ENCODE peak calls at places on chromosomes 11 and 22, in nine cellular contexts. M is upper lobe of left lung, Y is A549, T is transverse colon, N is K562, U is tibial nerve, O is esophagus muscularis mucosa, B is ovary, V is sigmoid colon. K is an unnamed sample.

GRCh38 chr11:62548545-62549335 is 2.1 kb upstream of the AHNAK start:
- DNase-seq in M (no peak), Y (peak), T (peak), N (peak), U (peak), O (no peak), B (no peak), V (no peak), K (peak)

GRCh38 chr22:22942511-22943329 is 55.1 kb downstream of the IGLL5 start:
- DNase-seq in M (no peak), Y (peak), T (peak), N (peak), U (peak), O (peak), B (peak), V (peak), K (peak)

GRCh38 chr22:39674536-39674935 is 104.0 kb downstream of the CACNA1I start:
- DNase-seq in M (no peak), Y (no peak), T (no peak), N (no peak), U (no peak), O (no peak), B (no peak), V (no peak), K (no peak)

GRCh38 chr11:61853698-61854169 is 25.6 kb downstream of the FADS2 start:
- DNase-seq in M (peak), Y (no peak), T (no peak), N (no peak), U (no peak), O (no peak), B (no peak), V (no peak), K (no peak)

GRCh38 chr11:73227571-73228211 is 9.6 kb downstream of the P2RY2 start:
- DNase-seq in M (peak), Y (no peak), T (peak), N (no peak), U (no peak), O (no peak), B (no peak), V (peak), K (peak)

GRCh38 chr11:62138630-62139425 is 15.0 kb downstream of the INCENP start:
- DNase-seq in M (no peak), Y (no peak), T (no peak), N (no peak), U (no peak), O (no peak), B (peak), V (no peak), K (no peak)

GRCh38 chr11:74592441-74593362 is at the start of gene POLD3:
- DNase-seq in M (peak), Y (peak), T (peak), N (peak), U (peak), O (peak), B (peak), V (peak), K (peak)

GRCh38 chr22:45918455-45919370 is 58.2 kb downstream of the WNT7B start:
- DNase-seq in M (peak), Y (peak), T (no peak), N (no peak), U (no peak), O (no peak), B (no peak), V (no peak), K (peak)

GRCh38 chr11:95379460-95379859 is 148.5 kb upstream of the SESN3 start:
- DNase-seq in M (no peak), Y (no peak), T (no peak), N (no peak), U (no peak), O (no peak), B (no peak), V (no peak), K (no peak)

GRCh38 chr11:279966-280761 is 2.0 kb downstream of the NLRP6 start:
- DNase-seq in M (peak), Y (peak), T (peak), N (no peak), U (no peak), O (no peak), B (peak), V (peak), K (no peak)

GRCh38 chr22:49936018-49936972 is 17.9 kb downstream of the CRELD2 start:
- DNase-seq in M (peak), Y (peak), T (peak), N (peak), U (peak), O (peak), B (peak), V (peak), K (peak)

GRCh38 chr11:36750349-36750748 is 152.3 kb upstream of the RAG2 start:
- DNase-seq in M (no peak), Y (no peak), T (no peak), N (no peak), U (no peak), O (no peak), B (no peak), V (no peak), K (no peak)

GRCh38 chr11:3835752-3836151 is 5.0 kb downstream of the RHOG start:
- DNase-seq in M (no peak), Y (no peak), T (no peak), N (no peak), U (no peak), O (no peak), B (peak), V (no peak), K (no peak)

GRCh38 chr11:111735262-111736116 is 30.7 kb downstream of the PPP2R1B start:
- DNase-seq in M (peak), Y (peak), T (peak), N (no peak), U (peak), O (no peak), B (peak), V (peak), K (peak)

GRCh38 chr22:20495861-20496681 is 476 bp upstream of the KLHL22 start:
- DNase-seq in M (peak), Y (peak), T (peak), N (peak), U (peak), O (peak), B (peak), V (peak), K (peak)

GRCh38 chr11:10455637-10456487 is 798 bp downstream of the AMPD3 start:
- DNase-seq in M (peak), Y (peak), T (peak), N (peak), U (peak), O (peak), B (peak), V (peak), K (peak)

GRCh38 chr22:25403752-25404471 is 160.6 kb upstream of the GRK3 start:
- DNase-seq in M (no peak), Y (peak), T (no peak), N (peak), U (no peak), O (no peak), B (no peak), V (peak), K (no peak)

GRCh38 chr22:49617264-49617663 is 210.4 kb downstream of the BRD1 start:
- DNase-seq in M (no peak), Y (no peak), T (no peak), N (no peak), U (no peak), O (no peak), B (no peak), V (no peak), K (no peak)

GRCh38 chr11:122342089-122342749 is 226.2 kb upstream of the BLID start:
- DNase-seq in M (no peak), Y (peak), T (no peak), N (no peak), U (no peak), O (no peak), B (no peak), V (no peak), K (no peak)

GRCh38 chr22:19674129-19674928 is 40.0 kb upstream of the SEPTIN5 start:
- DNase-seq in M (no peak), Y (no peak), T (no peak), N (no peak), U (no peak), O (no peak), B (no peak), V (no peak), K (no peak)

GRCh38 chr11:9858822-9859221 is 194.9 kb downstream of the SWAP70 start:
- DNase-seq in M (no peak), Y (peak), T (no peak), N (peak), U (no peak), O (no peak), B (no peak), V (no peak), K (no peak)

GRCh38 chr11:22521226-22521625 is 104.4 kb downstream of the FANCF start:
- DNase-seq in M (no peak), Y (peak), T (no peak), N (peak), U (no peak), O (no peak), B (no peak), V (no peak), K (no peak)

GRCh38 chr11:113134605-113135004 is 173.4 kb downstream of the NCAM1 start:
- DNase-seq in M (no peak), Y (no peak), T (no peak), N (no peak), U (no peak), O (no peak), B (no peak), V (no peak), K (no peak)

GRCh38 chr11:132234878-132235277 is 864.5 kb downstream of the NTM start:
- DNase-seq in M (no peak), Y (no peak), T (no peak), N (no peak), U (no peak), O (no peak), B (no peak), V (no peak), K (no peak)

GRCh38 chr11:117417342-117417741 is 89.7 kb downstream of the CEP164 start:
- DNase-seq in M (no peak), Y (no peak), T (no peak), N (no peak), U (no peak), O (no peak), B (no peak), V (peak), K (no peak)

GRCh38 chr11:93198221-93198650 is 445 bp upstream of the SLC36A4 start:
- DNase-seq in M (no peak), Y (no peak), T (no peak), N (no peak), U (no peak), O (no peak), B (no peak), V (no peak), K (no peak)

GRCh38 chr11:34654491-34655334 is 33.8 kb downstream of the EHF start:
- DNase-seq in M (no peak), Y (peak), T (no peak), N (peak), U (peak), O (no peak), B (no peak), V (no peak), K (peak)

GRCh38 chr22:49487950-49488349 is 339.7 kb downstream of the BRD1 start:
- DNase-seq in M (peak), Y (no peak), T (no peak), N (no peak), U (no peak), O (no peak), B (no peak), V (no peak), K (no peak)

GRCh38 chr11:14451825-14452224 is 47.8 kb downstream of the COPB1 start:
- DNase-seq in M (no peak), Y (no peak), T (no peak), N (no peak), U (no peak), O (no peak), B (no peak), V (no peak), K (no peak)

GRCh38 chr11:35539781-35540281 is 14.4 kb upstream of the PAMR1 start:
- DNase-seq in M (no peak), Y (no peak), T (peak), N (no peak), U (peak), O (no peak), B (peak), V (peak), K (no peak)

GRCh38 chr22:27416553-27417427 is 384.8 kb downstream of the MN1 start:
- DNase-seq in M (peak), Y (peak), T (no peak), N (no peak), U (no peak), O (no peak), B (no peak), V (no peak), K (peak)

GRCh38 chr22:40348025-40348658 is 1.8 kb downstream of the ADSL start:
- DNase-seq in M (no peak), Y (peak), T (peak), N (peak), U (peak), O (no peak), B (no peak), V (no peak), K (peak)

GRCh38 chr11:122186439-122187080 is 70.5 kb upstream of the BLID start:
- DNase-seq in M (no peak), Y (peak), T (no peak), N (no peak), U (peak), O (no peak), B (no peak), V (no peak), K (no peak)

GRCh38 chr11:1548221-1549070 is 23.6 kb downstream of the DUSP8 start:
- DNase-seq in M (peak), Y (peak), T (peak), N (peak), U (no peak), O (no peak), B (peak), V (peak), K (peak)

GRCh38 chr11:125626381-125626950 is 1.5 kb downstream of the CHEK1 start:
- DNase-seq in M (no peak), Y (no peak), T (no peak), N (no peak), U (no peak), O (no peak), B (no peak), V (no peak), K (no peak)

GRCh38 chr11:117720061-117720511 is 76.9 kb downstream of the DSCAML1 start:
- DNase-seq in M (peak), Y (no peak), T (no peak), N (no peak), U (no peak), O (no peak), B (no peak), V (no peak), K (no peak)

GRCh38 chr11:4697583-4697982 is at the start of gene OR51E2:
- DNase-seq in M (no peak), Y (no peak), T (peak), N (peak), U (no peak), O (no peak), B (no peak), V (peak), K (no peak)

DNA sequence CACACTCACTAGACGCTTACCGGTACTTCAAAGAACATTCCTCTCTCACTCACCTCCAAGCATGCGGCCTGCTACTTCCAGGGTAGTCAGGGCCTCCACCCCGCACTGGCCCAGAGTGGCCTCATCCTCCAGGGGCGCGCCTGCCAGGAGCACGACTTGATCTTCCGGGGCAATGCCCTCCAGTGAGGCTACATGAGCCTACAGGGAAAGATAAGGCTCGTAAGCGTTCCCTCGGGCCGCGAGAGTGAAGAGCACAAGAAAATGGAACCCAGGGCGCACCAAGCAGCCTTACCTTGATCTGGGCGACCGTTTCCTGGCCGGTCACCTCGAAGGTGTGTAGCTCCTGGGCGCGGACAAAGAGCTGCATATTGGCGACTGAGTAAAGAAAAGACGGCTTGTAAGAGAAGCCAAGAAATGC is 478 bp downstream of the FAU start:
- DNase-seq in M (no peak), Y (peak), T (peak), N (peak), U (no peak), O (no peak), B (peak), V (peak), K (no peak)
- TF ChIP-seq EP300 in M (no peak), Y (no peak), T (no peak), N (no peak), U (no peak), O (no peak), B (no peak), V (no peak), K (no peak)

GRCh38 chr22:35663371-35663770 is 15.1 kb downstream of the APOL6 start:
- DNase-seq in M (no peak), Y (no peak), T (no peak), N (no peak), U (no peak), O (no peak), B (no peak), V (no peak), K (no peak)
- H3K4me3 ChIP-seq in M (peak), Y (no peak), T (no peak), N (no peak), U (no peak), O (peak), B (peak), V (peak), K (no peak)

DNA sequence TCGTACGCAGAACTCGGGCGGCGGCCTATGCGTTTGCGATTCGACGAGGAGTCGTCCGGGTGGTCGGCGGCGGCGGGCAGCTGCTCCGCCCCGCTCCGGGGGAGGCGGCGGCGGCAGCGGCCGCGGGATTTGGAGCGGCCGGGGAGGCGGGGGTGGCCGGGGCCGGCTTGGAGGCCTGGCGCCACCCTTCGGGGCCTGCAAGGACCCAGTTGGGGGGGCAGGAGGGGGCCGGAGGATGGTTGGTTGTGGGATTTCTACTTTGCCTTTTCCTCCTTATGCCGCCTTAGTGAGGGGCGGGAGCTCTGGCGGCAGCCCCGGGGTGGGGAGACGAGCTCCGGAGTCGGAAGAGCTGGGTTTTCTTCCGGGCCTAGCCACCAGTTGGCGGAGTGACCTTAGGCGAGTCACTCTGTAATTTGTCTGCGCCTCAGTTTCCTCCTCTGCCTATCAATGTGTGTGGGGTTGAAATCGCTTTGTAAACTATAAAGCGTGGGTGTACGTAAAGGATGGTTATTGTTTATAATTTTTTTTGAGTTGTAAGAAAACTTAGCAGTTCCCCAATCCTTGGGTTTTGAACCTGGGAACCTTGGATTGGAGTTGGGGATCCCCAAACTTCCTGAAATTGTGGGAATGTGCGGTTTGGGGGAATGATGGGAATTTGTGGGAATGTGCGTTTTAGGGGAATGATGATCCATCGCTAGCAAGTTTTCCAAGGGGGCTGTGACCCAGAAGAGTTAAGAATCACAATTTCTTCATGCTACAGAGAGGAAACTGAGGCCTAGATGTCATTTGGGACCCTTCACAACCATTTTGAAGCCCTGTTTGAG is 679 bp downstream of the TUG1 start:
- DNase-seq in M (no peak), Y (peak), T (peak), N (peak), U (no peak), O (no peak), B (no peak), V (peak), K (peak)
- TF ChIP-seq CTCF in M (no peak), Y (peak), T (no peak), N (no peak), U (no peak), O (no peak), B (peak), V (no peak), K (no peak)

GRCh38 chr11:2807801-2808241 is 77.8 kb downstream of the CDKN1C start:
- DNase-seq in M (peak), Y (no peak), T (peak), N (no peak), U (no peak), O (no peak), B (peak), V (peak), K (peak)
- TF ChIP-seq EP300 in M (no peak), Y (no peak), T (no peak), N (no peak), U (no peak), O (no peak), B (no peak), V (no peak), K (no peak)

DNA sequence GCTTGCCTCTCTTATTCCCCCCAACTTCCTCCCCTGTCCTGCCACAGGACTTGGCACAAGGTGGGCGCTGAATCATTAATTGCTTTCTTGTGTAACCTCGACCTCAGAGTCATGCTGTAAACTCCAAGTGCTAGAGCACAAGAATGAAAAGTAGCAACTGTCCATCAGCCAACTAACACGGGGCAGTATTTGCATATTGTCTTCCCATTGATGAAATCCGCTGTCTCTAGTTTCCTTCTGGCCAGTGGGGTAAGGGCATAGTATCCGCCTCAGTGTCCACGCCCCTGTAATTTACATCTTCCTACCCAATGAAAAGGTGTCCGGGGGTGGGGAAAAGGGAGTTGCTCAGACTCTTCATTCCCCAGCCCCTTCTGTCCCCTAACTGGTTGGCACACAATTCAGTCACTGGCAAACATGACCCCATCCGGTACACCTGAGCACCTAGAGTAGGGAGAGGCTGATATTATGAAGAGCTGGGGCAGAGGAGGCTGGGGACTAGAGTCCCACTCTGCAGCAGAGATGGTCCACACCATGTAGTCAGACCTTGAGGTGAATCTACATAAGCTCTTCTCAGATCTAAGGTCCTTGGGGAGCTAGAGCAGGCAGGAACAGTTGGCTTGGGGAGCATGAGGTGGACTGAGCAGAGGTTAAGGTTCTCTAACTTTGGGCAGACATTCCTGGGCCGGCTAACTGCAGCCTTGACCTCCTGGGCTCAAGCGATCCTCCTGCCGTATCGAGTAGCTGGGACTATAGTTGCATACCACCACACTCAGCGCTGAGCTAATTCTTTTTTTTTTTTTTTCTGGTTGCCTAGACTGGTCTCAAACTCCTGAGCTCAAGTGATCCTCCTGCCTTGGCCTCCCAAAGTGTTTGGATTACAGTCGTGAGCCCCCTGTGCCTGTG is 6.8 kb upstream of the GGA1 start:
- DNase-seq in M (no peak), Y (peak), T (peak), N (peak), U (no peak), O (no peak), B (no peak), V (no peak), K (peak)
- H3K4me3 ChIP-seq in M (no peak), Y (no peak), T (no peak), N (no peak), U (no peak), O (no peak), B (no peak), V (no peak), K (no peak)

DNA sequence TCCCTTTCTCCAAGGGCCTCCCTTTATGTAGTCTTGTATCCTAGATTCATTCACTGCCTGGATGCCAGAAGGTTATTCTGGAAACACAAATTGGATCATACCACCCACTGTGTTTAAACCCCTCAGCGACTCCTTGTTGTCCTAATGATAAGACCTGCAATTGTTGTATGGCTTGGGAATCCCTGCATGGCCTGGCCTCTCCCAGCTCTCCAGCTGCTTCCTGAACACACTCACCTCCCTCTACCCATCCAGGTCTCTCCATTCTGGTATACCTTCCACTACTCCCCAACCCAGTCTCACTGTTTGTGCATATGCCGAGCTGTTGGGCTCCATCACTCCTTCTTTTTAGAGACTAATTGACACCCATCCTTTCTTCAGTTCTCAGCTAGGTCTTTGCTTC is 124.3 kb upstream of the ALX4 start:
- DNase-seq in M (no peak), Y (no peak), T (no peak), N (no peak), U (no peak), O (no peak), B (no peak), V (no peak), K (no peak)
- TF ChIP-seq CTCF in M (no peak), Y (no peak), T (no peak), N (no peak), U (no peak), O (no peak), B (no peak), V (no peak), K (no peak)

K was measured in stomach.